ENCODE peak calls at places on chromosome 12, in eight cellular contexts. Z, H, M, F, X, S, Q and A are unnamed samples.

GRCh38 chr12:24418157-24418556 is 468.7 kb upstream of the SOX5 start:
- DNase-seq in Z (no peak), H (no peak), M (no peak), F (no peak), X (no peak), S (no peak), Q (no peak), A (no peak)

GRCh38 chr12:50241178-50241577 is 42.1 kb downstream of the LIMA1 start:
- DNase-seq in Z (no peak), H (no peak), M (no peak), F (no peak), X (no peak), S (no peak), Q (no peak), A (no peak)

GRCh38 chr12:77402726-77403125 is 337.4 kb upstream of the E2F7 start:
- DNase-seq in Z (no peak), H (no peak), M (no peak), F (no peak), X (no peak), S (peak; percentile 5), Q (peak; percentile 23), A (no peak)

GRCh38 chr12:18422849-18423248 is 161.5 kb downstream of the PIK3C2G start:
- DNase-seq in Z (no peak), H (no peak), M (no peak), F (no peak), X (no peak), S (no peak), Q (peak; percentile 50), A (no peak)

GRCh38 chr12:85623726-85624125 is 212.5 kb downstream of the RASSF9 start:
- DNase-seq in Z (no peak), H (no peak), M (no peak), F (no peak), X (no peak), S (no peak), Q (no peak), A (no peak)

GRCh38 chr12:24175281-24175680 is 225.8 kb upstream of the SOX5 start:
- DNase-seq in Z (no peak), H (no peak), M (no peak), F (no peak), X (no peak), S (no peak), Q (no peak), A (no peak)

GRCh38 chr12:20404576-20405346 is 36.4 kb downstream of the PDE3A start:
- DNase-seq in Z (peak; percentile 33), H (no peak), M (peak; percentile 25), F (no peak), X (no peak), S (no peak), Q (peak; percentile 50), A (no peak)

GRCh38 chr12:53505555-53506449 is 1.5 kb downstream of the NPFF start:
- DNase-seq in Z (no peak), H (no peak), M (no peak), F (no peak), X (no peak), S (no peak), Q (no peak), A (no peak)

GRCh38 chr12:89516633-89517032 is 8.0 kb downstream of the GALNT4 start:
- DNase-seq in Z (no peak), H (no peak), M (no peak), F (no peak), X (no peak), S (no peak), Q (no peak), A (no peak)

GRCh38 chr12:24991209-24992049 is 42.5 kb upstream of the BCAT1 start:
- DNase-seq in Z (no peak), H (no peak), M (no peak), F (no peak), X (no peak), S (peak; percentile 55), Q (peak; percentile 76), A (no peak)

GRCh38 chr12:108609535-108610335 is 11.9 kb upstream of the TMEM119 start:
- DNase-seq in Z (peak; percentile 77), H (no peak), M (peak; percentile 88), F (no peak), X (no peak), S (peak; percentile 34), Q (no peak), A (no peak)

GRCh38 chr12:10668526-10668925 is 5.3 kb downstream of the STYK1 start:
- DNase-seq in Z (no peak), H (no peak), M (no peak), F (no peak), X (no peak), S (no peak), Q (no peak), A (no peak)

GRCh38 chr12:68479832-68480291 is 130.8 kb upstream of the RAP1B start:
- DNase-seq in Z (no peak), H (no peak), M (no peak), F (no peak), X (no peak), S (no peak), Q (peak; percentile 64), A (no peak)

GRCh38 chr12:95805864-95806669 is 15.5 kb upstream of the NTN4 start:
- DNase-seq in Z (no peak), H (no peak), M (no peak), F (no peak), X (no peak), S (no peak), Q (peak; percentile 99), A (no peak)

GRCh38 chr12:101485015-101485414 is 9.9 kb downstream of the SPIC start:
- DNase-seq in Z (no peak), H (no peak), M (no peak), F (no peak), X (no peak), S (no peak), Q (no peak), A (no peak)

GRCh38 chr12:113838896-113839295 is 127.2 kb downstream of the RBM19 start:
- DNase-seq in Z (no peak), H (no peak), M (no peak), F (no peak), X (no peak), S (no peak), Q (no peak), A (no peak)

GRCh38 chr12:113837059-113837458 is 129.1 kb downstream of the RBM19 start:
- DNase-seq in Z (no peak), H (no peak), M (no peak), F (no peak), X (no peak), S (no peak), Q (no peak), A (no peak)

GRCh38 chr12:113835433-113835832 is 130.7 kb downstream of the RBM19 start:
- DNase-seq in Z (no peak), H (no peak), M (no peak), F (no peak), X (no peak), S (no peak), Q (no peak), A (no peak)

GRCh38 chr12:113835913-113836312 is 130.2 kb downstream of the RBM19 start:
- DNase-seq in Z (no peak), H (no peak), M (no peak), F (no peak), X (no peak), S (no peak), Q (no peak), A (no peak)

GRCh38 chr12:113837528-113838296 is 128.4 kb downstream of the RBM19 start:
- DNase-seq in Z (no peak), H (no peak), M (no peak), F (no peak), X (no peak), S (no peak), Q (no peak), A (no peak)
- TF ChIP-seq CTCF in Z (no peak), H (peak; percentile 30), M (no peak), F (no peak), X (no peak), S (peak; percentile 30), Q (peak; percentile 29), A (peak; percentile 47)

DNA sequence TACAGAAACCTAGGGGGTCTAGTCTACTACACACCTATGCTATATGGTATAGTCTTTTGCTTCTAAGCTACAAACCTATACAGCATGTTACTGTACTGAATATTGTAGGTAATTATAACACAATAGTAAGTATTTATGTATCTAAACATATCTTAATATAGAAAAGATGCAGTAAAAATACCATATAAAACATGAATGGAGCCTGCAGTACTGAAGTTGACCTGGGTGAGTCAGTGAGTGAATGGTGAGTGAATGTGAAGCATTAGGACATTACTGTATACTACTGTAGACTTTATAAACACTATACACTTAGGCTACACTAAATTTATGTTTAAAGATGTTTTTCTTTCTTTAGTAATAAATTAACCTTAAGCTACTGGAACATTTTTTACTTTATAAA is 13.1 kb upstream of the ABCD2 start:
- DNase-seq in Z (no peak), H (no peak), M (no peak), F (no peak), X (no peak), S (no peak), Q (peak; percentile 24), A (no peak)
- TF ChIP-seq CTCF in Z (no peak), H (no peak), M (no peak), F (no peak), X (no peak), S (no peak), Q (peak; percentile 19), A (peak; percentile 25)

GRCh38 chr12:94073441-94074051 is 74.8 kb upstream of the PLXNC1 start:
- DNase-seq in Z (no peak), H (peak; percentile 16), M (no peak), F (no peak), X (no peak), S (no peak), Q (no peak), A (no peak)
- TF ChIP-seq CTCF in Z (no peak), H (no peak), M (no peak), F (no peak), X (no peak), S (no peak), Q (no peak), A (no peak)

GRCh38 chr12:2329811-2330210 is 277.0 kb downstream of the CACNA1C start:
- DNase-seq in Z (no peak), H (no peak), M (no peak), F (no peak), X (no peak), S (no peak), Q (no peak), A (no peak)

GRCh38 chr12:2333516-2333915 is 280.7 kb downstream of the CACNA1C start:
- DNase-seq in Z (no peak), H (no peak), M (no peak), F (no peak), X (no peak), S (no peak), Q (no peak), A (no peak)

GRCh38 chr12:2332947-2333346 is 280.2 kb downstream of the CACNA1C start:
- DNase-seq in Z (no peak), H (no peak), M (no peak), F (no peak), X (no peak), S (no peak), Q (no peak), A (no peak)

GRCh38 chr12:2334291-2335088 is 281.7 kb downstream of the CACNA1C start:
- DNase-seq in Z (no peak), H (no peak), M (no peak), F (no peak), X (no peak), S (no peak), Q (no peak), A (no peak)

DNA sequence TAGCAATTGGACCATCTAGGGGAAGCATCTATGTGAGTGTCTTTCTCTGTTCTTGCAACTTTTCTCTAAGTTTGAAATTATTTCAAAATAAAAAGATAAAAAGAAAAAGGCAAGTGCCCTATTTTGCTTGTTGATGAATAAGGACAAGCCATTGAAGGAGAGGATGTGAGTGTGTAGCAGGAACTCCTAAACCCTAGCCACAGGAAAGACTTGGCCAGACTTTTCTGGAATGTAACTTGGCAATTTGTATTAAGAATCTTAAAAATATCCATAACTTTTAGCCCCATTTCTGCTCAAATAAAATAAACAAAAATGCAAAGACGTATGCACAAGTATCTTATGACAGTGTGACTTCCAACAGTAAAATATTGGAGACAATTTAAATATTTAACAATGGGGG is 279.5 kb downstream of the CACNA1C start:
- DNase-seq in Z (no peak), H (no peak), M (no peak), F (no peak), X (no peak), S (no peak), Q (no peak), A (no peak)
- TF ChIP-seq CTCF in Z (no peak), H (no peak), M (no peak), F (no peak), X (no peak), S (no peak), Q (no peak), A (no peak)